ENCODE peak calls at places on chromosomes 4 and X, in nine cellular contexts. Y is K562, V is breast epithelium, N is endothelial cell of umbilical vein, K is sigmoid colon, A is stomach, H is HCT116, P is GM12892, W is spleen. M is an unnamed sample.

GRCh38 chr4:71187399-71188196 is 151.2 kb upstream of the SLC4A4 start:
- DNase-seq in Y (no peak), V (no peak), N (no peak), K (peak; percentile 68), A (peak; percentile 60), H (no peak), P (no peak), W (peak; percentile 78), M (no peak)

GRCh38 chr4:62415256-62415655 is 1215.1 kb downstream of the ADGRL3 start:
- DNase-seq in Y (no peak), V (no peak), N (no peak), K (no peak), A (no peak), H (no peak), P (no peak), W (no peak), M (no peak)

GRCh38 chr4:65508169-65508568 is 162.1 kb downstream of the EPHA5 start:
- DNase-seq in Y (no peak), V (no peak), N (peak; percentile 90), K (no peak), A (no peak), H (no peak), P (no peak), W (no peak), M (no peak)

GRCh38 chrX:108199691-108200090 is 108.1 kb downstream of the ATG4A start:
- DNase-seq in Y (peak; percentile 34), V (no peak), N (peak; percentile 44), K (no peak), A (no peak), H (peak; percentile 27), P (no peak), W (no peak), M (no peak)

GRCh38 chrX:39504850-39505259 is 592.9 kb downstream of the BCOR start:
- DNase-seq in Y (no peak), V (no peak), N (no peak), K (no peak), A (no peak), H (no peak), P (no peak), W (no peak), M (no peak)

GRCh38 chr4:1731180-1731579 is 9.9 kb downstream of the TACC3 start:
- DNase-seq in Y (no peak), V (no peak), N (no peak), K (no peak), A (no peak), H (no peak), P (no peak), W (peak; percentile 74), M (no peak)

GRCh38 chrX:136555694-136556093 is 23.7 kb downstream of the VGLL1 start:
- DNase-seq in Y (no peak), V (no peak), N (no peak), K (no peak), A (no peak), H (no peak), P (no peak), W (no peak), M (no peak)

GRCh38 chr4:85187106-85187505 is 220.6 kb upstream of the WDFY3 start:
- DNase-seq in Y (no peak), V (no peak), N (no peak), K (no peak), A (no peak), H (no peak), P (no peak), W (no peak), M (no peak)

GRCh38 chr4:109942292-109942926 is 29.7 kb downstream of the EGF start:
- DNase-seq in Y (no peak), V (no peak), N (no peak), K (no peak), A (no peak), H (no peak), P (no peak), W (no peak), M (no peak)

GRCh38 chrX:70247252-70247651 is 12.8 kb downstream of the P2RY4 start:
- DNase-seq in Y (no peak), V (no peak), N (no peak), K (no peak), A (no peak), H (no peak), P (no peak), W (no peak), M (no peak)
- TF ChIP-seq POLR2AphosphoS5 in Y (no peak), V (no peak), N (no peak), K (no peak), A (no peak), H (no peak), P (no peak), W (no peak), M (no peak)

GRCh38 chrX:135520553-135521404 is at the start of gene INTS6L:
- DNase-seq in Y (peak; percentile 93), V (peak; percentile 88), N (peak; percentile 91), K (peak; percentile 93), A (peak; percentile 87), H (peak; percentile 67), P (peak; percentile 41), W (peak; percentile 95), M (peak; percentile 25)
- TF ChIP-seq POLR2A in Y (peak; percentile 98), V (peak; percentile 78), N (peak; percentile 91), K (peak; percentile 88), A (no peak), H (peak; percentile 83), P (peak; percentile 99), W (peak; percentile 97), M (peak; percentile 99)

GRCh38 chrX:44744828-44745227 is 99.0 kb upstream of the DUSP21 start:
- DNase-seq in Y (no peak), V (no peak), N (no peak), K (no peak), A (no peak), H (no peak), P (no peak), W (no peak), M (no peak)

GRCh38 chrX:44742480-44743155 is 101.2 kb upstream of the DUSP21 start:
- DNase-seq in Y (peak; percentile 3), V (no peak), N (no peak), K (no peak), A (no peak), H (no peak), P (no peak), W (no peak), M (no peak)

GRCh38 chrX:44748014-44748413 is 95.8 kb upstream of the DUSP21 start:
- DNase-seq in Y (peak; percentile 2), V (no peak), N (no peak), K (no peak), A (no peak), H (no peak), P (no peak), W (no peak), M (no peak)

DNA sequence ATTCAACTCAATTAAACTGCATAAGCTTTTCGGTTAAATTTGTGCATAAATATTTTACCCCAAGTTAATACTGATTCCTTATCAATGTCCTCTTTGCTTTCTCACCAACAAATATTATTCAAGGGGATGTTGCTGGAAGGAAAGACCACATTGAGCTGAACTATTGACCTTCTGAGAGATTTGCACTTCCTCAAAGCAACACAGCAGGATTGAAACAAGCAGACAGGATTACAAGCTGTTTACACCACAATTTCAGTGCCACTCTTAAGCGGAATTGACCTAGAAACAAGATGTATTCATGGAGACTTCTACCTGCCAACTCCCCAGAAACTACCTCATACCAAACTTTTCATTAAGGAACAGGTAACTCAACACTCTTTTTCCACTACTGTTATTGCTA is 96.5 kb upstream of the DUSP21 start:
- DNase-seq in Y (no peak), V (no peak), N (no peak), K (no peak), A (no peak), H (no peak), P (no peak), W (no peak), M (no peak)
- TF ChIP-seq POLR2AphosphoS5 in Y (no peak), V (no peak), N (no peak), K (no peak), A (no peak), H (no peak), P (no peak), W (no peak), M (no peak)

GRCh38 chrX:14124562-14124961 is 94.9 kb upstream of the GEMIN8 start:
- DNase-seq in Y (no peak), V (no peak), N (no peak), K (no peak), A (no peak), H (no peak), P (no peak), W (no peak), M (no peak)

GRCh38 chrX:14125451-14125850 is 95.8 kb upstream of the GEMIN8 start:
- DNase-seq in Y (no peak), V (no peak), N (no peak), K (no peak), A (no peak), H (no peak), P (no peak), W (no peak), M (no peak)
- TF ChIP-seq POLR2A in Y (no peak), V (no peak), N (no peak), K (no peak), A (no peak), H (no peak), P (no peak), W (no peak), M (no peak)

GRCh38 chr4:140333523-140333922 is 39.9 kb upstream of the SCOC start:
- DNase-seq in Y (no peak), V (no peak), N (no peak), K (no peak), A (no peak), H (no peak), P (no peak), W (no peak), M (no peak)
- TF ChIP-seq POLR2AphosphoS5 in Y (no peak), V (no peak), N (no peak), K (no peak), A (no peak), H (no peak), P (no peak), W (no peak), M (no peak)

GRCh38 chrX:50066318-50066937 is 134.4 kb downstream of the AKAP4 start:
- DNase-seq in Y (no peak), V (no peak), N (no peak), K (no peak), A (no peak), H (no peak), P (no peak), W (no peak), M (no peak)

GRCh38 chrX:50068293-50068568 is 132.6 kb downstream of the AKAP4 start:
- DNase-seq in Y (no peak), V (no peak), N (no peak), K (no peak), A (no peak), H (no peak), P (no peak), W (no peak), M (no peak)

GRCh38 chrX:50071507-50071906 is 129.3 kb downstream of the AKAP4 start:
- DNase-seq in Y (no peak), V (no peak), N (no peak), K (no peak), A (no peak), H (no peak), P (no peak), W (no peak), M (no peak)

GRCh38 chrX:50068893-50069292 is 131.9 kb downstream of the AKAP4 start:
- DNase-seq in Y (no peak), V (no peak), N (no peak), K (no peak), A (no peak), H (no peak), P (no peak), W (no peak), M (no peak)

GRCh38 chrX:50067435-50068292 is 133.1 kb downstream of the AKAP4 start:
- DNase-seq in Y (no peak), V (no peak), N (peak; percentile 1), K (no peak), A (no peak), H (no peak), P (no peak), W (no peak), M (no peak)
- TF ChIP-seq POLR2A in Y (no peak), V (no peak), N (no peak), K (no peak), A (no peak), H (no peak), P (no peak), W (no peak), M (no peak)